ENCODE peak calls at places on chromosome 10, in eight cellular contexts. F is M059J; A is WTC11; V is naive thymus-derived CD8-positive, alpha-beta T cell; C is H4; D is CD4-positive, alpha-beta memory T cell; K is amygdala; X is heart right ventricle. L is an unnamed sample.
A peak's percentile ranks its signal among the peaks of the same experiment; 100 is the strongest.

GRCh38 chr10:27104919-27105318 is 4.6 kb upstream of the ANKRD26 start:
- DNase-seq in C (no peak), D (no peak), K (no peak), V (no peak), X (no peak), A (no peak), F (no peak), L (no peak)

GRCh38 chr10:130044067-130045061 is 66.3 kb downstream of the C10orf143 start:
- DNase-seq in V (no peak), A (no peak), C (no peak), F (no peak), K (no peak), X (no peak), D (no peak), L (no peak)

GRCh38 chr10:124520553-124521428 is 59.2 kb downstream of the LHPP start:
- DNase-seq in C (no peak), A (peak; percentile 11), V (no peak), F (no peak), D (no peak), K (no peak), X (no peak), L (no peak)

GRCh38 chr10:29120216-29120615 is 168.7 kb upstream of the LYZL1 start:
- DNase-seq in C (peak; percentile 68), K (no peak), A (no peak), F (peak; percentile 94), X (no peak), D (no peak), V (no peak), L (no peak)

GRCh38 chr10:32308027-32308603 is 38.8 kb downstream of the EPC1 start:
- DNase-seq in A (no peak), C (no peak), F (no peak), K (no peak), V (no peak), D (peak; percentile 25), X (no peak), L (no peak)

GRCh38 chr10:86372119-86372784 is 5.7 kb upstream of the GRID1 start:
- DNase-seq in D (no peak), C (no peak), F (no peak), X (no peak), K (no peak), V (no peak), A (no peak), L (no peak)

GRCh38 chr10:76729804-76730203 is 907.8 kb downstream of the KCNMA1 start:
- DNase-seq in D (no peak), A (no peak), X (no peak), K (no peak), V (no peak), F (no peak), C (no peak), L (no peak)

GRCh38 chr10:131641231-131641630 is 259.6 kb upstream of the PPP2R2D start:
- DNase-seq in A (no peak), V (no peak), F (no peak), X (no peak), D (no peak), K (no peak), C (no peak), L (no peak)

GRCh38 chr10:72164617-72165016 is 51.2 kb upstream of the ANAPC16 start:
- DNase-seq in F (peak; percentile 15), A (no peak), K (no peak), C (peak; percentile 61), D (peak; percentile 17), X (no peak), V (no peak), L (no peak)

GRCh38 chr10:1434202-1434601 is 303.1 kb downstream of the ADARB2 start:
- DNase-seq in F (no peak), A (peak; percentile 49), C (no peak), V (no peak), X (no peak), K (no peak), D (no peak), L (no peak)

GRCh38 chr10:26662864-26663263 is 34.6 kb upstream of the PDSS1 start:
- DNase-seq in V (no peak), C (no peak), A (no peak), X (no peak), D (no peak), K (no peak), F (no peak), L (no peak)